ENCODE peak calls at places on chromosomes 13 and 19, in four cellular contexts. One of them, this sample, is unnamed.

GRCh38 chr13:40096357-40096911 is 441.0 kb downstream of the COG6 start:
- DNase-seq in bronchial epithelial cell: no peak
- DNase-seq in lower leg skin: no peak
- DNase-seq in GM12865: no peak
- DNase-seq in this sample: peak

GRCh38 chr13:98450495-98451167 is 126.3 kb downstream of the STK24 start:
- DNase-seq in bronchial epithelial cell: no peak
- DNase-seq in lower leg skin: no peak
- DNase-seq in GM12865: no peak
- DNase-seq in this sample: peak

GRCh38 chr13:89550842-89551422 is 1796.6 kb upstream of the MIR17HG start:
- DNase-seq in bronchial epithelial cell: peak
- DNase-seq in lower leg skin: no peak
- DNase-seq in GM12865: no peak
- DNase-seq in this sample: no peak

GRCh38 chr13:30196025-30196424 is 111.3 kb downstream of the KATNAL1 start:
- DNase-seq in bronchial epithelial cell: no peak
- DNase-seq in lower leg skin: no peak
- DNase-seq in GM12865: no peak
- DNase-seq in this sample: no peak

GRCh38 chr13:95073826-95074345 is 227.4 kb downstream of the ABCC4 start:
- DNase-seq in bronchial epithelial cell: no peak
- DNase-seq in lower leg skin: no peak
- DNase-seq in GM12865: no peak
- DNase-seq in this sample: no peak

GRCh38 chr13:76711515-76712182 is 174.6 kb downstream of the KCTD12 start:
- DNase-seq in bronchial epithelial cell: peak
- DNase-seq in lower leg skin: no peak
- DNase-seq in GM12865: no peak
- DNase-seq in this sample: no peak

GRCh38 chr19:46221981-46222610 is 7.4 kb upstream of the IGFL1 start:
- DNase-seq in bronchial epithelial cell: peak
- DNase-seq in lower leg skin: peak
- DNase-seq in GM12865: no peak
- DNase-seq in this sample: no peak

GRCh38 chr13:110014719-110015118 is 228.3 kb upstream of the IRS2 start:
- DNase-seq in bronchial epithelial cell: peak
- DNase-seq in lower leg skin: no peak
- DNase-seq in GM12865: peak
- DNase-seq in this sample: no peak

GRCh38 chr19:1058112-1058511 is 8.9 kb upstream of the ARHGAP45 start:
- DNase-seq in bronchial epithelial cell: no peak
- DNase-seq in lower leg skin: no peak
- DNase-seq in GM12865: no peak
- DNase-seq in this sample: no peak

GRCh38 chr19:28075229-28075628 is 1137.7 kb downstream of the UQCRFS1 start:
- DNase-seq in bronchial epithelial cell: no peak
- DNase-seq in lower leg skin: no peak
- DNase-seq in GM12865: peak
- DNase-seq in this sample: no peak

GRCh38 chr19:1360818-1361461 is 22.8 kb upstream of the NDUFS7 start:
- DNase-seq in bronchial epithelial cell: peak
- DNase-seq in lower leg skin: no peak
- DNase-seq in GM12865: no peak
- DNase-seq in this sample: no peak

GRCh38 chr13:48783181-48783630 is 129.5 kb downstream of the CYSLTR2 start:
- DNase-seq in bronchial epithelial cell: peak
- DNase-seq in lower leg skin: peak
- DNase-seq in GM12865: no peak
- DNase-seq in this sample: no peak

GRCh38 chr19:47863514-47863936 is 4.5 kb downstream of the TPRX2 start:
- DNase-seq in bronchial epithelial cell: peak
- DNase-seq in lower leg skin: peak
- DNase-seq in GM12865: peak
- DNase-seq in this sample: peak

GRCh38 chr19:14472202-14472961 is 2.8 kb downstream of the PTGER1 start:
- DNase-seq in bronchial epithelial cell: no peak
- DNase-seq in lower leg skin: peak
- DNase-seq in GM12865: peak
- DNase-seq in this sample: peak

GRCh38 chr19:2337329-2337707 is 8.8 kb downstream of the SPPL2B start:
- DNase-seq in bronchial epithelial cell: no peak
- DNase-seq in lower leg skin: no peak
- DNase-seq in GM12865: no peak
- DNase-seq in this sample: no peak

GRCh38 chr19:46868444-46868843 is 7.6 kb downstream of the ARHGAP35 start:
- DNase-seq in bronchial epithelial cell: no peak
- DNase-seq in lower leg skin: no peak
- DNase-seq in GM12865: no peak
- DNase-seq in this sample: no peak

GRCh38 chr13:106187501-106187900 is 348.0 kb downstream of the EFNB2 start:
- DNase-seq in bronchial epithelial cell: no peak
- DNase-seq in lower leg skin: no peak
- DNase-seq in GM12865: no peak
- DNase-seq in this sample: no peak

GRCh38 chr13:76852991-76853390 is 33.2 kb downstream of the KCTD12 start:
- DNase-seq in bronchial epithelial cell: peak
- DNase-seq in lower leg skin: no peak
- DNase-seq in GM12865: no peak
- DNase-seq in this sample: no peak

GRCh38 chr13:28719656-28720055 is 886 bp upstream of the SLC46A3 start:
- DNase-seq in bronchial epithelial cell: peak
- DNase-seq in lower leg skin: no peak
- DNase-seq in GM12865: no peak
- DNase-seq in this sample: no peak

GRCh38 chr13:100490692-100491091 is 97.9 kb downstream of the GGACT start:
- DNase-seq in bronchial epithelial cell: no peak
- DNase-seq in lower leg skin: peak
- DNase-seq in GM12865: no peak
- DNase-seq in this sample: no peak

GRCh38 chr13:30293995-30294394 is 13.4 kb downstream of the KATNAL1 start:
- DNase-seq in bronchial epithelial cell: no peak
- DNase-seq in lower leg skin: no peak
- DNase-seq in GM12865: peak
- DNase-seq in this sample: no peak

GRCh38 chr13:66689037-66689619 is 541.0 kb downstream of the PCDH9 start:
- DNase-seq in bronchial epithelial cell: no peak
- DNase-seq in lower leg skin: no peak
- DNase-seq in GM12865: no peak
- DNase-seq in this sample: no peak

GRCh38 chr13:51235186-51235585 is 13.0 kb downstream of the FAM124A start:
- DNase-seq in bronchial epithelial cell: no peak
- DNase-seq in lower leg skin: no peak
- DNase-seq in GM12865: no peak
- DNase-seq in this sample: no peak

GRCh38 chr19:1474011-1474764 is 4.8 kb downstream of the C19orf25 start:
- DNase-seq in bronchial epithelial cell: no peak
- DNase-seq in lower leg skin: no peak
- DNase-seq in GM12865: no peak
- DNase-seq in this sample: no peak

GRCh38 chr19:46115396-46116109 is 8.9 kb downstream of the IGFL3 start:
- DNase-seq in bronchial epithelial cell: peak
- DNase-seq in lower leg skin: no peak
- DNase-seq in GM12865: peak
- DNase-seq in this sample: peak

GRCh38 chr13:92362717-92363116 is 863.9 kb upstream of the GPC6 start:
- DNase-seq in bronchial epithelial cell: no peak
- DNase-seq in lower leg skin: no peak
- DNase-seq in GM12865: no peak
- DNase-seq in this sample: no peak

GRCh38 chr13:109699628-109700071 is 86.7 kb downstream of the IRS2 start:
- DNase-seq in bronchial epithelial cell: no peak
- DNase-seq in lower leg skin: no peak
- DNase-seq in GM12865: no peak
- DNase-seq in this sample: no peak

GRCh38 chr19:18603958-18604819 is 2.4 kb downstream of the CRLF1 start:
- DNase-seq in bronchial epithelial cell: no peak
- DNase-seq in lower leg skin: no peak
- DNase-seq in GM12865: no peak
- DNase-seq in this sample: no peak

GRCh38 chr19:14669940-14670339 is 4.7 kb downstream of the ADGRE3 start:
- DNase-seq in bronchial epithelial cell: no peak
- DNase-seq in lower leg skin: peak
- DNase-seq in GM12865: no peak
- DNase-seq in this sample: no peak

GRCh38 chr19:6238643-6239281 is 41.0 kb downstream of the MLLT1 start:
- DNase-seq in bronchial epithelial cell: peak
- DNase-seq in lower leg skin: no peak
- DNase-seq in GM12865: no peak
- DNase-seq in this sample: no peak

GRCh38 chr13:67574320-67575233 is 344.4 kb upstream of the PCDH9 start:
- DNase-seq in bronchial epithelial cell: peak
- DNase-seq in lower leg skin: no peak
- DNase-seq in GM12865: no peak
- DNase-seq in this sample: no peak

GRCh38 chr19:17081672-17082630 is 6.4 kb downstream of the MYO9B start:
- DNase-seq in bronchial epithelial cell: no peak
- DNase-seq in lower leg skin: no peak
- DNase-seq in GM12865: no peak
- DNase-seq in this sample: no peak

GRCh38 chr19:17080441-17080803 is 4.8 kb downstream of the MYO9B start:
- DNase-seq in bronchial epithelial cell: no peak
- DNase-seq in lower leg skin: no peak
- DNase-seq in GM12865: no peak
- DNase-seq in this sample: no peak

GRCh38 chr19:17078038-17078919 is 2.7 kb downstream of the MYO9B start:
- DNase-seq in bronchial epithelial cell: peak
- DNase-seq in lower leg skin: no peak
- DNase-seq in GM12865: peak
- DNase-seq in this sample: no peak

GRCh38 chr19:17078920-17079709 is 3.5 kb downstream of the MYO9B start:
- DNase-seq in bronchial epithelial cell: no peak
- DNase-seq in lower leg skin: no peak
- DNase-seq in GM12865: peak
- DNase-seq in this sample: peak

DNA sequence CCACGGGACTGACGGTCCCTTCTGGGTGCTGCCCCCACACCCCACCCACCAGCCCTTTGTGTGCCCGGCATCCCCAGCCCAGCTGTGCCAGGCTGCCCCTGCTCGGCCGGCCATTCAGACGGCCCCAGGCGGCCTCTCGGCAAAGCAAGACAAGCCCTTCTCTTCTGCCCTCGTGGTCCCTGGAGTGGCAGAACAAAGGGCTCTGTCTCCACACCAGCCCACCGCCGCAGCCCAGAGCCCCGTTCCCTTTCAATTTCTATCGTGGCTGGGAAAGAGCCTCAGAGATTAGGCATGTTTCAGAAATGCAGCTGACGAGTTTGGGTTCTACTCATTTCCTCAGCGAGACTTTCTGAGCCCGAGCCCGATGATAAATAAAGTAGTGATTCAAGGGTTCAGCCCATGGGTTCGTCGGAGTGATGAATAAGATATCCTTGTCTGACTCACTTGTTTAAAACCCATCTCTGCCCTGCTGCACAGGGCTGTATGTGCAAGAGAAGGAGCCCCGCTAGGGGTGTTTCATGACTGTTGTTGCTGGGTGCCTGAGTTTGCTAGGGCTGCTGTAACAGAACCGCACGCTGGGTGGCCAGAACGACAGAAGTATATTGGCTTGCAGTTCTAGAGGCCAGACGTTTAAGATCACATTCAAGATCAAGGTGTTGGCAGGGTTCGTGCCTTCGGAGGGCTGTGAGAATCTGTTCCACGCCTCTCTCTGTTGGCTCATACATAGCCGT is 4.3 kb downstream of the MYO9B start:
- DNase-seq in bronchial epithelial cell: peak
- DNase-seq in lower leg skin: peak
- DNase-seq in GM12865: peak
- DNase-seq in this sample: peak
- TF ChIP-seq CTCF in bronchial epithelial cell: peak
- TF ChIP-seq CTCF in lower leg skin: no peak
- TF ChIP-seq CTCF in GM12865: peak
- TF ChIP-seq CTCF in this sample: no peak

GRCh38 chr19:57613941-57614743 is at the start of gene ZNF134:
- DNase-seq in bronchial epithelial cell: peak
- DNase-seq in lower leg skin: peak
- DNase-seq in GM12865: peak
- DNase-seq in this sample: peak
- TF ChIP-seq CTCF in bronchial epithelial cell: peak
- TF ChIP-seq CTCF in lower leg skin: no peak
- TF ChIP-seq CTCF in GM12865: no peak
- TF ChIP-seq CTCF in this sample: no peak

GRCh38 chr19:42166336-42166735 is 34.1 kb upstream of the POU2F2 start:
- DNase-seq in bronchial epithelial cell: peak
- DNase-seq in lower leg skin: no peak
- DNase-seq in GM12865: no peak
- DNase-seq in this sample: no peak
- TF ChIP-seq CTCF in bronchial epithelial cell: no peak
- TF ChIP-seq CTCF in lower leg skin: no peak
- TF ChIP-seq CTCF in GM12865: no peak
- TF ChIP-seq CTCF in this sample: no peak

DNA sequence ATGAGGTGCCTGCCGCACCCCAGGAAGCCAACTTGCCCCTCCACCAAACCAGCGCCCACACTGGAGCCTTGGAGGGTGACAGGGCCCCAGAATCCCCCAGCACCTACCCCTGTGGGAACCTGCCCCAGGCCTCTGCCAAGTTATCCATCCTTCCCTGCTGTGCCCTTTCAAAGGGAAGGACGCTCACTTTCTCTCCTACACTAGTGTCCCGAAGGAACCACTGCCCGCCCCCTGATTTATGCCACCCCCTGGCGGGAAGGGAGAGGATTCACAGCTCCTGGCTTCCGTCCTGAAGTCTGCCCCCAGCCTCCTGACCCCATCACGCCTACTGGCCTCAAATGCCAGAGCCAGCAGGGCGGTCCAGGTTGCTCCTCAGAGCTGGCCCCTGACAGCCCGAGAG is 1.4 kb downstream of the EVI5L start:
- DNase-seq in bronchial epithelial cell: peak
- DNase-seq in lower leg skin: no peak
- DNase-seq in GM12865: no peak
- DNase-seq in this sample: no peak
- TF ChIP-seq CTCF in bronchial epithelial cell: peak
- TF ChIP-seq CTCF in lower leg skin: no peak
- TF ChIP-seq CTCF in GM12865: peak
- TF ChIP-seq CTCF in this sample: no peak

GRCh38 chr19:32104465-32105235 is 240.8 kb upstream of the ZNF507 start:
- DNase-seq in bronchial epithelial cell: peak
- DNase-seq in lower leg skin: no peak
- DNase-seq in GM12865: no peak
- DNase-seq in this sample: no peak

GRCh38 chr19:32101206-32101605 is 244.2 kb upstream of the ZNF507 start:
- DNase-seq in bronchial epithelial cell: no peak
- DNase-seq in lower leg skin: no peak
- DNase-seq in GM12865: no peak
- DNase-seq in this sample: no peak

GRCh38 chr19:32097620-32098019 is 247.8 kb upstream of the ZNF507 start:
- DNase-seq in bronchial epithelial cell: no peak
- DNase-seq in lower leg skin: no peak
- DNase-seq in GM12865: no peak
- DNase-seq in this sample: no peak

GRCh38 chr19:32098953-32099352 is 246.5 kb upstream of the ZNF507 start:
- DNase-seq in bronchial epithelial cell: no peak
- DNase-seq in lower leg skin: no peak
- DNase-seq in GM12865: no peak
- DNase-seq in this sample: no peak
- TF ChIP-seq CTCF in bronchial epithelial cell: no peak
- TF ChIP-seq CTCF in lower leg skin: no peak
- TF ChIP-seq CTCF in GM12865: no peak
- TF ChIP-seq CTCF in this sample: no peak

GRCh38 chr19:39187552-39187943 is 9.2 kb upstream of the NCCRP1 start:
- DNase-seq in bronchial epithelial cell: no peak
- DNase-seq in lower leg skin: no peak
- DNase-seq in GM12865: no peak
- DNase-seq in this sample: no peak
- TF ChIP-seq CTCF in bronchial epithelial cell: no peak
- TF ChIP-seq CTCF in lower leg skin: no peak
- TF ChIP-seq CTCF in GM12865: no peak
- TF ChIP-seq CTCF in this sample: peak